ENCODE peak calls at places on chromosomes 11 and 22, in four cellular contexts. H is NCI-H2081; F is AG09309; U is CD4-positive, CD25-positive, alpha-beta regulatory T cell. K is an unnamed sample.

GRCh38 chr11:117621226-117621625 is 175.8 kb downstream of the DSCAML1 start:
- DNase-seq in H (peak), F (no peak), U (peak), K (no peak)

GRCh38 chr11:61482513-61482912 is 26.0 kb upstream of the LRRC10B start:
- DNase-seq in H (no peak), F (no peak), U (peak), K (no peak)

GRCh38 chr11:46522682-46523281 is 71.0 kb downstream of the AMBRA1 start:
- DNase-seq in H (no peak), F (no peak), U (no peak), K (no peak)

GRCh38 chr11:64018310-64018709 is 17.4 kb upstream of the FLRT1 start:
- DNase-seq in H (no peak), F (no peak), U (no peak), K (no peak)

GRCh38 chr11:62905286-62905685 is 15.9 kb downstream of the CHRM1 start:
- DNase-seq in H (no peak), F (no peak), U (no peak), K (no peak)

GRCh38 chr11:131464481-131464880 is 94.1 kb downstream of the NTM start:
- DNase-seq in H (no peak), F (no peak), U (no peak), K (no peak)

GRCh38 chr11:10298342-10298741 is 4.3 kb upstream of the SBF2 start:
- DNase-seq in H (no peak), F (no peak), U (peak), K (peak)

GRCh38 chr22:20751185-20751851 is 22.6 kb upstream of the SERPIND1 start:
- DNase-seq in H (no peak), F (no peak), U (no peak), K (no peak)

GRCh38 chr22:23542933-23543332 is 37.2 kb downstream of the IGLL1 start:
- DNase-seq in H (no peak), F (no peak), U (no peak), K (no peak)

GRCh38 chr22:39470462-39471335 is 13.9 kb downstream of the MGAT3 start:
- DNase-seq in H (no peak), F (no peak), U (no peak), K (no peak)

GRCh38 chr11:10618490-10618889 is 50.0 kb upstream of the LYVE1 start:
- DNase-seq in H (no peak), F (no peak), U (no peak), K (no peak)

GRCh38 chr11:73312806-73313403 is 4.8 kb downstream of the ARHGEF17 start:
- DNase-seq in H (no peak), F (no peak), U (no peak), K (no peak)

GRCh38 chr11:113728814-113729213 is 22.7 kb upstream of the TMPRSS5 start:
- DNase-seq in H (no peak), F (no peak), U (no peak), K (no peak)

GRCh38 chr11:95704865-95705264 is 84.7 kb downstream of the FAM76B start:
- DNase-seq in H (no peak), F (no peak), U (no peak), K (no peak)

GRCh38 chr11:106276859-106277436 is 199.5 kb downstream of the AASDHPPT start:
- DNase-seq in H (no peak), F (no peak), U (no peak), K (no peak)

GRCh38 chr11:70630816-70631623 is 232.7 kb downstream of the CTTN start:
- DNase-seq in H (no peak), F (no peak), U (no peak), K (no peak)

GRCh38 chr22:30925667-30926066 is 42.9 kb downstream of the MORC2 start:
- DNase-seq in H (no peak), F (no peak), U (no peak), K (no peak)

GRCh38 chr11:75873417-75874148 is 58.6 kb downstream of the UVRAG start:
- DNase-seq in H (peak), F (no peak), U (no peak), K (no peak)

GRCh38 chr11:35030716-35031213 is 108.2 kb upstream of the CD44 start:
- DNase-seq in H (no peak), F (peak), U (peak), K (no peak)

GRCh38 chr22:27331526-27332281 is 469.9 kb downstream of the MN1 start:
- DNase-seq in H (peak), F (peak), U (no peak), K (no peak)

GRCh38 chr11:45907911-45908370 is 870 bp upstream of the FREY1 start:
- DNase-seq in H (no peak), F (no peak), U (no peak), K (no peak)

GRCh38 chr22:50399751-50400331 is 56.7 kb downstream of the PPP6R2 start:
- DNase-seq in H (peak), F (no peak), U (peak), K (peak)

GRCh38 chr11:22561283-22561682 is 64.3 kb downstream of the FANCF start:
- DNase-seq in H (no peak), F (no peak), U (no peak), K (no peak)

GRCh38 chr11:130449996-130450419 is 1.6 kb downstream of the ADAMTS15 start:
- DNase-seq in H (no peak), F (no peak), U (no peak), K (no peak)

GRCh38 chr22:31272522-31273446 is 19.5 kb downstream of the PIK3IP1 start:
- DNase-seq in H (peak), F (no peak), U (peak), K (peak)

GRCh38 chr11:85756401-85757200 is 54.3 kb downstream of the SYTL2 start:
- DNase-seq in H (no peak), F (no peak), U (peak), K (peak)

GRCh38 chr11:117191680-117192400 is 7.3 kb upstream of the TAGLN start:
- DNase-seq in H (no peak), F (no peak), U (no peak), K (no peak)

GRCh38 chr11:70087446-70088167 is 9.5 kb downstream of the ANO1 start:
- DNase-seq in H (no peak), F (no peak), U (no peak), K (no peak)

GRCh38 chr11:38173671-38174070 is 1575.6 kb upstream of the RAG2 start:
- DNase-seq in H (no peak), F (no peak), U (no peak), K (no peak)

GRCh38 chr11:10379433-10379832 is 74.6 kb downstream of the ADM start:
- DNase-seq in H (no peak), F (peak), U (no peak), K (no peak)

GRCh38 chr11:111846640-111847039 is 24.7 kb downstream of the ALG9 start:
- DNase-seq in H (no peak), F (no peak), U (no peak), K (no peak)

GRCh38 chr11:92596596-92597317 is 372.1 kb downstream of the FAT3 start:
- DNase-seq in H (no peak), F (no peak), U (no peak), K (no peak)

K was measured in central memory CD4-positive, alpha-beta T cell.